ENCODE peak calls at places on chromosomes 7 and 10, in six cellular contexts. C is fibroblast of lung, I is vagina, P is gastrocnemius medialis, F is astrocyte of the spinal cord, M is MM.1S. K is an unnamed sample.
A peak's percentile ranks its signal among the peaks of the same experiment; 100 is the strongest.

GRCh38 chr10:15884447-15884846 is 24.1 kb upstream of the MINDY3 start:
- DNase-seq in C (no peak), I (no peak), P (no peak), F (no peak), M (no peak), K (no peak)

GRCh38 chr7:135195968-135196629 is 15.2 kb downstream of the WDR91 start:
- DNase-seq in C (no peak), I (peak; percentile 65), P (no peak), F (no peak), M (no peak), K (no peak)

GRCh38 chr10:90592903-90593302 is 264.9 kb downstream of the HTR7 start:
- DNase-seq in C (peak; percentile 75), I (no peak), P (no peak), F (peak; percentile 79), M (peak; percentile 86), K (peak; percentile 77)

GRCh38 chr7:55827577-55827976 is 35.0 kb downstream of the SEPTIN14 start:
- DNase-seq in C (no peak), I (no peak), P (no peak), F (no peak), M (no peak), K (no peak)

GRCh38 chr10:72784551-72785421 is 92.8 kb downstream of the MCU start:
- DNase-seq in C (peak; percentile 93), I (no peak), P (no peak), F (peak; percentile 81), M (no peak), K (peak; percentile 94)

GRCh38 chr7:157238087-157238486 is 98.7 kb upstream of the DNAJB6 start:
- DNase-seq in C (no peak), I (no peak), P (no peak), F (no peak), M (no peak), K (no peak)

GRCh38 chr7:19362099-19362498 is 216.9 kb upstream of the FERD3L start:
- DNase-seq in C (peak; percentile 33), I (no peak), P (no peak), F (peak; percentile 21), M (no peak), K (peak; percentile 25)

GRCh38 chr10:113782986-113783704 is 31.7 kb downstream of the PLEKHS1 start:
- DNase-seq in C (no peak), I (no peak), P (no peak), F (no peak), M (no peak), K (no peak)

GRCh38 chr7:157151626-157152339 is 13.1 kb downstream of the UBE3C start:
- DNase-seq in C (no peak), I (no peak), P (no peak), F (no peak), M (no peak), K (no peak)

GRCh38 chr7:77351539-77352004 is 64.6 kb downstream of the GSAP start:
- DNase-seq in C (no peak), I (no peak), P (no peak), F (no peak), M (no peak), K (no peak)
- H3K4me3 ChIP-seq in C (no peak overlapping the region), I (no peak overlapping the region), P (no peak overlapping the region), F (no peak overlapping the region), M (no peak overlapping the region), K (no peak overlapping the region)

GRCh38 chr10:109427421-109427820 is 495.9 kb downstream of the XPNPEP1 start:
- DNase-seq in C (peak; percentile 34), I (no peak), P (no peak), F (no peak), M (no peak), K (peak; percentile 14)
- TF ChIP-seq CTCF in C (peak; percentile 21), I (no peak), P (no peak), F (no peak), M (no peak), K (no peak)

DNA sequence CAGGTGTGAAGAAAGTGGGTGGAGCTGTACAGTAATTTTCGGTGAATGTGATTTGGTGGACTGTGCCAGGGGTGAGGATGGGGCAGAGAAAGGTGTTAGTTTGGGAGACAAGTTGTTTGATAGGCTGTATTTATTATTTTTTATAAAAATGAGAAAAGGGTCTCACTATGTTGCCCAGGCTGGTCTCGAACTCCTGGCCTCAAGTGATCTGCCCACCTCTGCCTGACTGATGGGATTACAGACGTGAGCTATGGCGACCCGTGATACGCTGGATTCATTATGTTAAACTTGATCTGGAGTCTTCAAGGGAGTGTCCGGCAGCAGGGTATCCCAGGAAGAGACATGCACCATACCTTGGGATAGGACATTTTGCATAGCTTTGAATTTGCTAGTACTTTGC is 1.3 kb downstream of the KAT6B start:
- DNase-seq in C (no peak), I (no peak), P (no peak), F (no peak), M (no peak), K (no peak)
- H3K4me3 ChIP-seq in C (peak overlapping the region; percentile 78), I (peak overlapping the region; percentile 97), P (peak overlapping the region; percentile 65), F (peak overlapping the region; percentile 73), M (peak overlapping the region; percentile 85), K (peak overlapping the region; percentile 78)

GRCh38 chr10:78203915-78204818 is 170.5 kb downstream of the RPS24 start:
- DNase-seq in C (no peak), I (no peak), P (no peak), F (peak; percentile 5), M (no peak), K (no peak)
- TF ChIP-seq CTCF in C (no peak), I (no peak), P (no peak), F (no peak), M (no peak), K (no peak)